ENCODE peak calls at places on chromosomes 12 and 14, in six cellular contexts. S is esophagus squamous epithelium, C is right lobe of liver, N is A549, J is lower lobe of right lung, M is tibial nerve. L is an unnamed sample. For H3K4me1, the result is how much of the 10 kb centered on the place peaks cover.

GRCh38 chr12:70692681-70693288 is 55.6 kb upstream of the PTPRB start:
- DNase-seq in S (no peak), C (no peak), N (peak), M (no peak), J (no peak), L (no peak)

GRCh38 chr14:105891631-105892452 is 365.5 kb downstream of the TMEM121 start:
- DNase-seq in M (no peak), S (no peak), C (peak), N (no peak), J (peak), L (peak)

GRCh38 chr14:61557262-61557661 is 138.1 kb upstream of the HIF1A start:
- DNase-seq in N (no peak), C (no peak), M (no peak), J (no peak), S (no peak), L (no peak)

GRCh38 chr12:27048822-27049752 is 26.7 kb downstream of the MED21 start:
- DNase-seq in S (no peak), M (no peak), J (no peak), C (no peak), N (no peak), L (no peak)

GRCh38 chr14:55688566-55688965 is 108.6 kb downstream of the KTN1 start:
- DNase-seq in J (no peak), S (no peak), C (no peak), M (no peak), N (no peak), L (no peak)

GRCh38 chr12:106239951-106240335 is 7.9 kb downstream of the CKAP4 start:
- DNase-seq in M (no peak), J (no peak), C (no peak), S (no peak), N (no peak), L (no peak)

GRCh38 chr12:50517456-50518048 is 12.8 kb downstream of the DIP2B start:
- DNase-seq in C (no peak), S (no peak), N (no peak), M (no peak), J (no peak), L (no peak)

GRCh38 chr12:118371354-118372282 is 1.1 kb downstream of the TAOK3 start:
- DNase-seq in C (peak), N (peak), J (peak), S (no peak), M (no peak), L (peak)

GRCh38 chr12:122079532-122080081 is 1.1 kb downstream of the MLXIP start:
- DNase-seq in J (no peak), C (no peak), S (no peak), N (no peak), M (no peak), L (peak)

GRCh38 chr14:68230941-68231717 is 411.6 kb downstream of the RAD51B start:
- DNase-seq in C (peak), M (no peak), S (no peak), N (no peak), J (no peak), L (no peak)

GRCh38 chr12:69105101-69105613 is 134.2 kb upstream of the CPSF6 start:
- DNase-seq in S (no peak), N (no peak), J (no peak), M (no peak), C (no peak), L (no peak)

GRCh38 chr12:84738481-84738972 is 174.1 kb downstream of the SLC6A15 start:
- DNase-seq in N (no peak), J (no peak), M (no peak), S (no peak), C (no peak), L (no peak)

GRCh38 chr14:37591941-37592287 is 3.1 kb downstream of the FOXA1 start:
- DNase-seq in M (no peak), C (peak), N (no peak), S (no peak), J (no peak), L (no peak)

GRCh38 chr14:60114881-60115280 is 23.2 kb downstream of the PCNX4 start:
- DNase-seq in C (no peak), N (no peak), S (no peak), J (no peak), M (no peak), L (no peak)

GRCh38 chr12:105084251-105085250 is at the start of gene ALDH1L2:
- DNase-seq in N (peak), C (peak), J (peak), S (peak), M (peak), L (peak)

GRCh38 chr12:110073049-110073831 is 24.9 kb upstream of the C12orf76 start:
- DNase-seq in M (peak), C (peak), J (peak), N (no peak), S (no peak), L (peak)

GRCh38 chr12:123705935-123706334 is 6.2 kb upstream of the ATP6V0A2 start:
- DNase-seq in C (no peak), M (no peak), N (peak), S (no peak), J (no peak), L (no peak)

GRCh38 chr12:6936642-6937480 is 6.8 kb upstream of the RNU7-1 start:
- DNase-seq in S (no peak), M (no peak), N (no peak), C (no peak), J (no peak), L (peak)

GRCh38 chr12:65891219-65891618 is 66.9 kb downstream of the HMGA2 start:
- DNase-seq in N (no peak), C (no peak), S (no peak), M (no peak), J (no peak), L (no peak)

GRCh38 chr14:68389973-68390372 is 402.9 kb downstream of the ZFP36L1 start:
- DNase-seq in S (no peak), M (no peak), J (no peak), N (no peak), C (no peak), L (no peak)

GRCh38 chr12:70985850-70986249 is 65.3 kb upstream of the PTPRR start:
- DNase-seq in S (no peak), C (no peak), J (no peak), N (no peak), M (no peak), L (no peak)

GRCh38 chr12:113297621-113298471 is 37.1 kb downstream of the SLC8B1 start:
- DNase-seq in N (no peak), S (no peak), J (no peak), C (no peak), M (no peak), L (no peak)

GRCh38 chr14:20327005-20327869 is 5.8 kb downstream of the CCNB1IP1 start:
- DNase-seq in C (no peak), N (peak), J (no peak), M (peak), S (no peak), L (no peak)

GRCh38 chr14:54177861-54178591 is 218.8 kb upstream of the CDKN3 start:
- DNase-seq in C (no peak), M (no peak), N (no peak), J (no peak), S (no peak), L (no peak)

GRCh38 chr12:3233813-3234212 is 156.6 kb downstream of the TSPAN9 start:
- DNase-seq in N (no peak), S (no peak), J (no peak), M (no peak), C (no peak), L (no peak)

GRCh38 chr12:72006766-72007165 is 68.1 kb downstream of the TPH2 start:
- DNase-seq in N (no peak), C (no peak), M (no peak), S (no peak), J (no peak), L (no peak)

GRCh38 chr12:71999795-72000194 is 61.1 kb downstream of the TPH2 start:
- DNase-seq in N (no peak), S (no peak), M (no peak), C (no peak), J (no peak), L (no peak)

GRCh38 chr12:72000969-72001648 is 62.5 kb downstream of the TPH2 start:
- DNase-seq in S (no peak), C (no peak), M (no peak), N (no peak), J (no peak), L (no peak)
- H3K4me1 ChIP-seq in S (under half), C (under half), M (under half), N (under half), J (under half), L (under half)

DNA sequence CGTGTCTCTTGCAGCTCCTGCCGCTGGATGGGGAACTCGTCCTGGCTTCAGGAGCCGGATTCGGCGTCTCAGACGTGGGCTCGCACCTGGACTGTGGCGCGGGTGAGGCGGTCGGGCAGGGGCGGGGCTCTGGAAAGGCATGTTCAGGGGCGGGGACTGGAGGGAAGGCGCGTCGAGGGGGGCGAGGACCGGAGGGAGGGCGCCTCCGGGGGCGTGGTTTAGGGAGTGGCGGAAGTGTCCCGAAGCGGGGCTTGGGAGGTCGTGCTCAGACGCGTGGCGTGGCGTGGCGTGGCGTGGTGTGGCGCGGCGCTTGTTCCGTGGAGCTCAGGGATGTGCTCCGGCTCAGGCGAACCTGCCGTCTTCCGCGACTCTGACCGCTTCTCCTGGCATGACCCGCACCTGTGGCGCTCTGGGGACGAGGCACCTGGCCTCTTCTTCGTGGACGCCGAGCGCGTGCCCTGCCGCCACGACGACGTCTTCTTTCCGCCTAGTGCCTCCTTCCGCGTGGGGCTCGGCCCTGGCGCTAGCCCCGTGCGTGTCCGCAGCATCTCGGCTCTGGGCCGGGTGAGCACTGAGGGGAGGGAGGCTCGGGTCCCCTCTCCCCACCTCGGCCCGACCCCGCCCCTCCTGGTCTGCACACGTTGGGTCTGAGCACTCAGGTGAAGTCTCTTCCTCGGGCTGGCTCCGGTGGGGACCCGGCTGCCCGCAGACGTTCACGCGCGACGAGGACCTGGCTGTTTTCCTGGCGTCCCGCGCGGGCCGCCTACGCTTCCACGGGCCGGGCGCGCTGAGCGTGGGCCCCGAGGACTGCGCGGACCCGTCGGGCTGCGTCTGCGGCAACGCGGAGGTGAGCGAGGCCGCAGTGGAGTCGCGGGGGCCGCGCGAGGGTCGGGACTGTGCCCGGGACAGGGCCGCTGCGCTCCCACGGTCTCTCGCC is 6.2 kb downstream of the AMN start:
- DNase-seq in M (peak), J (peak), S (peak), C (peak), N (no peak), L (peak)
- H3K27ac ChIP-seq in M (peak), J (peak), S (peak), C (no peak), N (no peak), L (no peak)

GRCh38 chr12:107492393-107493134 is 193.0 kb upstream of the PWP1 start:
- DNase-seq in J (no peak), N (no peak), M (no peak), S (no peak), C (no peak), L (no peak)
- H3K4me3 ChIP-seq in J (no peak), N (no peak), M (no peak), S (no peak), C (no peak), L (no peak)

DNA sequence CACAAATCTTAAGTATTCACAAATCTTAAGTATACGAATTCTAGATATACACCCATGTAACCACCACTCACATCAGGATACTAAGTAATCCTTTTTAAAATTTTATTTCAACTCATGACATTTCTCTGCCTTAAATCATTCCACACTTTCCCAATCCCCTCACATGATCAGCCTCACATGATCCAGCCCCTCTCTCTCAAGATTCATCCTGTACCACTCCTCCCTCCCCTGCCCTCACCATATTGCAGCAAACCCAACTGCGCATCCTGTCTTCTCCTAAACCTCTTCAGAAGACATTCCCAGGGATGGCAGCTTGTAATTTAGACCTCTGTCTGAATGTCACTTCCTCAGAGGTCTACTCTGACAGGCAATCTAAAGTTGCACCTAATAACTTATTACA is 1.7 kb upstream of the EIF4B start:
- DNase-seq in C (no peak), J (no peak), N (no peak), S (no peak), M (no peak), L (no peak)
- H3K4me1 ChIP-seq in C (under half), J (under half), N (under half), S (under half), M (under half), L (under half)

DNA sequence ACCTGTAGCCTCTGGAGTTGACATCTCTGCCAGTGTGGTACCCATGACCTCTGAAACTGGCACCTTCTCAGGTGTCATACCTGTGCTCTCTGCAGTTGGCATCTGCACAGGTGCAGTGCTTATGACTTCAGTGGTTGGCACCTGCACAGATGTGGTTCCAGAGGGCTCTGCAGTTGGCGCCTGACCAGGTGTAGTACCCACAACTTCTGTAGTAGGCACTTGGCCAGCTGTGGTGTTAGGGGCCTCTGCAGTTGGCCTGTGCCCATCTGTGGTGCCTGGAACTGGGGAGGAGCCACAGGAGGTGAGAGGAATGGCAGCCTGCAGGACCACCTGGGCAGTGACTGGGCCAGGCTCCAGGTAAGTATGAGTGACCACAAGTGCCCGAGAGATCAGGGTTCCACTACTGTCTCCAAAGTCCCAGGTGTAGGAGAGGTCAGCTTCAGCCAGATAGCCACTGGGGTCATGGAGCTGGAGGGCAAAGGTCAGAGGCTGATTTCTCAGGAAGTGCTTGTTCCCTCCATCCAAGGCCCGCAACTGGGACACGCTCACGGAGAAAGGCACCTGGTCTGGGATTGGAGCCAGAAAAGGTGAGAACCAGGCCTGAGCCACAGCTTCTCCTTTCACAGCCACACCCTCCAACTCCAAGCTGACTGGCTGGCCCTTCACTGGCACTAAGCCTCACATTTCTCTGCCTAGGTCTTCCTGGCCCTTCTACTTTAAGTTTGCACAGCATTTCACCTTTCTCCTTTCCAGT is 8.6 kb downstream of the PMEL start:
- DNase-seq in C (no peak), N (no peak), J (no peak), S (no peak), M (no peak), L (no peak)
- H3K27ac ChIP-seq in C (no peak), N (no peak), J (no peak), S (peak), M (no peak), L (no peak)